ENCODE peak calls at places on chromosome 22, in five cellular contexts. Z, V, K, P and D are unnamed samples.

GRCh38 chr22:31036671-31037550 is 44.2 kb upstream of the SMTN start:
- DNase-seq in Z (no peak), V (no peak), K (no peak), P (no peak), D (peak)

GRCh38 chr22:17831527-17832251 is 57.4 kb upstream of the BID start:
- DNase-seq in K (no peak), P (no peak), Z (no peak), V (no peak), D (no peak)

GRCh38 chr22:30869996-30870395 is 98.6 kb downstream of the MORC2 start:
- DNase-seq in V (no peak), K (no peak), Z (no peak), P (no peak), D (no peak)

GRCh38 chr22:38953577-38954413 is 3.6 kb upstream of the APOBEC3A start:
- DNase-seq in P (peak), K (peak), V (no peak), Z (no peak), D (no peak)

GRCh38 chr22:16956290-16956689 is 51.7 kb downstream of the GAB4 start:
- DNase-seq in Z (no peak), K (no peak), V (no peak), P (no peak), D (no peak)

GRCh38 chr22:22593964-22594656 is 35.0 kb upstream of the PRAME start:
- DNase-seq in Z (peak), V (peak), K (peak), P (peak), D (no peak)

GRCh38 chr22:39309881-39310714 is 9.3 kb downstream of the RPL3 start:
- DNase-seq in V (no peak), K (no peak), Z (no peak), P (no peak), D (no peak)

GRCh38 chr22:26658671-26659478 is 1.5 kb downstream of the MIAT start:
- DNase-seq in K (peak), P (peak), Z (peak), V (peak), D (peak)

GRCh38 chr22:49300951-49301397 is 526.7 kb downstream of the BRD1 start:
- DNase-seq in Z (no peak), P (no peak), K (no peak), V (no peak), D (no peak)

GRCh38 chr22:20983081-20983745 is 1.1 kb downstream of the LZTR1 start:
- DNase-seq in V (no peak), Z (no peak), P (no peak), K (no peak), D (no peak)

GRCh38 chr22:43173566-43173965 is 13.4 kb downstream of the TTLL12 start:
- DNase-seq in P (no peak), V (no peak), Z (no peak), K (no peak), D (no peak)

GRCh38 chr22:46547179-46547882 is 9.9 kb upstream of the CELSR1 start:
- DNase-seq in V (no peak), Z (no peak), P (no peak), K (no peak), D (no peak)

GRCh38 chr22:46587492-46588278 is 32.5 kb upstream of the GRAMD4 start:
- DNase-seq in Z (peak), V (no peak), K (no peak), P (no peak), D (no peak)

GRCh38 chr22:30830907-30831306 is 136.2 kb downstream of the OSBP2 start:
- DNase-seq in Z (no peak), K (no peak), P (no peak), V (peak), D (no peak)

GRCh38 chr22:25970348-25970995 is 198.8 kb upstream of the SEZ6L start:
- DNase-seq in Z (peak), K (no peak), P (no peak), V (no peak), D (no peak)

GRCh38 chr22:19959043-19959586 is 17.5 kb upstream of the TXNRD2 start:
- DNase-seq in K (no peak), V (no peak), Z (peak), P (no peak), D (no peak)

GRCh38 chr22:32957093-32957835 is 100.9 kb downstream of the SYN3 start:
- DNase-seq in P (no peak), K (no peak), V (no peak), Z (no peak), D (no peak)

GRCh38 chr22:18968011-18968749 is 32.1 kb upstream of the PRODH start:
- DNase-seq in K (no peak), Z (peak), V (no peak), P (no peak), D (no peak)

GRCh38 chr22:39292561-39293074 is 26.8 kb downstream of the RPL3 start:
- DNase-seq in V (peak), K (no peak), P (no peak), Z (peak), D (peak)

GRCh38 chr22:37959231-37959825 is 5.8 kb downstream of the POLR2F start:
- DNase-seq in K (no peak), P (no peak), Z (no peak), V (no peak), D (no peak)

GRCh38 chr22:25406510-25407210 is 157.8 kb upstream of the GRK3 start:
- DNase-seq in Z (no peak), K (no peak), V (no peak), P (no peak), D (no peak)

GRCh38 chr22:16970446-16970845 is 37.6 kb downstream of the GAB4 start:
- DNase-seq in K (no peak), Z (no peak), V (no peak), P (no peak), D (no peak)

GRCh38 chr22:37681556-37682049 is 4.5 kb upstream of the NOL12 start:
- DNase-seq in V (no peak), P (peak), Z (peak), K (peak), D (peak)

GRCh38 chr22:27772370-27773235 is 29.0 kb downstream of the MN1 start:
- DNase-seq in P (no peak), K (no peak), V (no peak), Z (no peak), D (no peak)

GRCh38 chr22:48748860-48749554 is 1078.7 kb downstream of the BRD1 start:
- DNase-seq in Z (no peak), P (no peak), K (no peak), V (no peak), D (no peak)

GRCh38 chr22:35597692-35598395 is 19.3 kb downstream of the MB start:
- DNase-seq in K (no peak), V (no peak), P (no peak), Z (no peak), D (no peak)

GRCh38 chr22:32389685-32390084 is 22.4 kb downstream of the RTCB start:
- DNase-seq in Z (peak), K (no peak), V (no peak), P (no peak), D (no peak)

GRCh38 chr22:46036558-46037408 is 59.8 kb upstream of the WNT7B start:
- DNase-seq in Z (peak), V (no peak), K (no peak), P (no peak), D (no peak)

GRCh38 chr22:38704568-38705234 is 1.0 kb upstream of the GTPBP1 start:
- DNase-seq in Z (no peak), K (no peak), V (no peak), P (no peak), D (no peak)

GRCh38 chr22:29328566-29329500 is 13.3 kb upstream of the RASL10A start:
- DNase-seq in K (no peak), P (no peak), V (no peak), Z (no peak), D (no peak)

GRCh38 chr22:35037089-35037488 is 28.9 kb upstream of the ISX start:
- DNase-seq in Z (peak), K (no peak), P (no peak), V (no peak), D (no peak)

GRCh38 chr22:19628038-19628776 is 86.1 kb upstream of the SEPTIN5 start:
- DNase-seq in K (no peak), Z (no peak), P (no peak), V (no peak), D (no peak)

GRCh38 chr22:19569976-19570375 is 45.8 kb upstream of the CLDN5 start:
- DNase-seq in P (no peak), V (no peak), Z (no peak), K (no peak), D (no peak)

GRCh38 chr22:45308624-45309421 is 911 bp upstream of the FAM118A start:
- DNase-seq in K (no peak), V (no peak), Z (no peak), P (no peak), D (no peak)

GRCh38 chr22:41362615-41363014 is 19.1 kb upstream of the TEF start:
- DNase-seq in K (no peak), Z (no peak), P (no peak), V (no peak), D (no peak)

GRCh38 chr22:37270928-37271650 is 11.2 kb upstream of the CYTH4 start:
- DNase-seq in P (no peak), V (no peak), K (no peak), Z (no peak), D (no peak)

GRCh38 chr22:23132376-23133091 is 9.3 kb downstream of the RSPH14 start:
- DNase-seq in Z (no peak), V (no peak), K (no peak), P (no peak), D (no peak)

GRCh38 chr22:49104434-49104833 is 723.2 kb downstream of the BRD1 start:
- DNase-seq in Z (no peak), V (no peak), K (no peak), P (no peak), D (no peak)

GRCh38 chr22:29004647-29005371 is 56.8 kb downstream of the C22orf31 start:
- DNase-seq in Z (peak), K (no peak), P (no peak), V (no peak), D (no peak)